ENCODE peak calls at places on chromosome 20, in four cellular contexts. L is NAMALWA; Y is stimulated activated CD4-positive, alpha-beta T cell treated with anti-CD3 and anti-CD28 coated beads, Interleukin-1b, Interleukin-23, amount 100 ng/mL, for 1 hour; T is SW 1271. M is an unnamed sample.

GRCh38 chr20:41331731-41332130 is 8.9 kb upstream of the LPIN3 start:
- DNase-seq in T (no peak), Y (no peak), L (no peak), M (no peak)

GRCh38 chr20:36400901-36401300 is 94.8 kb downstream of the DLGAP4 start:
- DNase-seq in Y (no peak), T (no peak), L (no peak), M (no peak)

GRCh38 chr20:59571591-59572314 is 32.6 kb upstream of the PHACTR3 start:
- DNase-seq in L (peak; percentile 60), Y (peak; percentile 39), T (peak; percentile 41), M (peak; percentile 70)

GRCh38 chr20:57959589-57959988 is 249.8 kb upstream of the PMEPA1 start:
- DNase-seq in Y (no peak), T (no peak), L (no peak), M (no peak)

GRCh38 chr20:60035-60918 is 27.2 kb upstream of the DEFB125 start:
- DNase-seq in L (no peak), T (no peak), Y (no peak), M (no peak)

GRCh38 chr20:1463971-1464570 is 2.6 kb downstream of the NSFL1C start:
- DNase-seq in Y (no peak), T (no peak), L (no peak), M (no peak)

GRCh38 chr20:25116746-25117457 is 35.0 kb upstream of the VSX1 start:
- DNase-seq in Y (no peak), T (no peak), L (no peak), M (no peak)

GRCh38 chr20:33664085-33664761 is 2.1 kb downstream of the C20orf144 start:
- DNase-seq in L (no peak), T (no peak), Y (no peak), M (no peak)

GRCh38 chr20:6588296-6588695 is 179.2 kb upstream of the BMP2 start:
- DNase-seq in L (no peak), T (no peak), Y (no peak), M (no peak)